ENCODE peak calls at places on chromosomes 2 and 18, in eight cellular contexts. S is MCF 10A; L is NCI-H524; J is stimulated activated CD8-positive, alpha-beta memory T cell treated with anti-CD3 and anti-CD28 coated beads, Interleukin-15, amount 100 ng/mL, for 24 hours; Y is choroid plexus epithelial cell; M is NAMALWA; O is T-helper 2 cell; D is HTR-8/SVneo. G is an unnamed sample.

GRCh38 chr2:40371525-40372277 is 80.2 kb downstream of the SLC8A1 start:
- DNase-seq in S (peak; percentile 30), L (no peak), J (no peak), Y (peak; percentile 83), M (no peak), O (no peak), D (no peak), G (no peak)

GRCh38 chr2:45330113-45330512 is 281.0 kb downstream of the SRBD1 start:
- DNase-seq in S (no peak), L (no peak), J (no peak), Y (no peak), M (no peak), O (no peak), D (no peak), G (no peak)

GRCh38 chr18:70181015-70181414 is 24.5 kb downstream of the RTTN start:
- DNase-seq in S (peak; percentile 46), L (no peak), J (no peak), Y (peak; percentile 80), M (no peak), O (no peak), D (peak; percentile 39), G (no peak)

GRCh38 chr2:44548221-44549098 is 186.7 kb downstream of the CAMKMT start:
- DNase-seq in S (no peak), L (no peak), J (no peak), Y (no peak), M (no peak), O (no peak), D (no peak), G (no peak)

GRCh38 chr2:21740529-21740928 is 616.8 kb downstream of the TDRD15 start:
- DNase-seq in S (no peak), L (no peak), J (no peak), Y (peak; percentile 63), M (no peak), O (no peak), D (no peak), G (no peak)

GRCh38 chr2:148607553-148607952 is 37.0 kb upstream of the EPC2 start:
- DNase-seq in S (no peak), L (no peak), J (no peak), Y (no peak), M (no peak), O (no peak), D (no peak), G (no peak)

GRCh38 chr2:173972636-173973035 is 7.5 kb upstream of the SP3 start:
- DNase-seq in S (no peak), L (no peak), J (no peak), Y (no peak), M (no peak), O (no peak), D (no peak), G (no peak)

GRCh38 chr2:136129601-136130000 is 11.7 kb upstream of the CXCR4 start:
- DNase-seq in S (no peak), L (no peak), J (no peak), Y (no peak), M (peak; percentile 76), O (no peak), D (no peak), G (no peak)

GRCh38 chr2:163264376-163264775 is 425.8 kb upstream of the KCNH7 start:
- DNase-seq in S (peak; percentile 29), L (no peak), J (no peak), Y (peak; percentile 44), M (no peak), O (no peak), D (no peak), G (no peak)

GRCh38 chr2:67515021-67515420 is 117.9 kb downstream of the ETAA1 start:
- DNase-seq in S (no peak), L (no peak), J (no peak), Y (no peak), M (no peak), O (no peak), D (no peak), G (no peak)

GRCh38 chr2:239926587-239927234 is 98.4 kb downstream of the NDUFA10 start:
- DNase-seq in S (no peak), L (no peak), J (no peak), Y (no peak), M (no peak), O (no peak), D (no peak), G (no peak)

GRCh38 chr2:156538083-156538504 is 101.9 kb downstream of the GPD2 start:
- DNase-seq in S (no peak), L (no peak), J (no peak), Y (peak; percentile 26), M (no peak), O (no peak), D (no peak), G (no peak)

GRCh38 chr2:241509408-241509784 is 1.0 kb upstream of the STK25 start:
- DNase-seq in S (no peak), L (no peak), J (no peak), Y (no peak), M (no peak), O (no peak), D (no peak), G (no peak)

GRCh38 chr2:164599954-164600589 is 21.2 kb downstream of the GRB14 start:
- DNase-seq in S (peak; percentile 81), L (peak; percentile 33), J (no peak), Y (peak; percentile 93), M (peak; percentile 83), O (no peak), D (peak; percentile 31), G (peak; percentile 73)

GRCh38 chr2:37459095-37459981 is 114.9 kb downstream of the QPCT start:
- DNase-seq in S (no peak), L (no peak), J (no peak), Y (peak; percentile 89), M (no peak), O (no peak), D (no peak), G (no peak)

GRCh38 chr2:159137511-159138101 is 148.9 kb downstream of the WDSUB1 start:
- DNase-seq in S (peak; percentile 95), L (no peak), J (no peak), Y (peak; percentile 40), M (no peak), O (no peak), D (no peak), G (no peak)

GRCh38 chr2:150549381-150549780 is 61.9 kb upstream of the RND3 start:
- DNase-seq in S (no peak), L (no peak), J (no peak), Y (no peak), M (no peak), O (no peak), D (no peak), G (no peak)

GRCh38 chr2:228115-228514 is 35.7 kb downstream of the SH3YL1 start:
- DNase-seq in S (no peak), L (no peak), J (no peak), Y (no peak), M (no peak), O (no peak), D (no peak), G (no peak)

GRCh38 chr2:100182494-100183355 is 40.3 kb upstream of the AFF3 start:
- DNase-seq in S (no peak), L (no peak), J (no peak), Y (no peak), M (no peak), O (no peak), D (no peak), G (no peak)

GRCh38 chr2:222708274-222708710 is 36.8 kb downstream of the MOGAT1 start:
- DNase-seq in S (peak; percentile 71), L (peak; percentile 19), J (peak; percentile 58), Y (peak; percentile 81), M (peak; percentile 76), O (peak; percentile 67), D (peak; percentile 47), G (peak; percentile 7)

GRCh38 chr2:101256316-101256715 is 3.6 kb downstream of the CNOT11 start:
- DNase-seq in S (no peak), L (no peak), J (no peak), Y (no peak), M (no peak), O (no peak), D (no peak), G (no peak)

GRCh38 chr2:112181571-112182290 is 43.5 kb downstream of the FBLN7 start:
- DNase-seq in S (no peak), L (no peak), J (no peak), Y (no peak), M (no peak), O (peak; percentile 52), D (no peak), G (no peak)

GRCh38 chr2:18362696-18363095 is 197.8 kb downstream of the RDH14 start:
- DNase-seq in S (no peak), L (no peak), J (no peak), Y (peak; percentile 95), M (no peak), O (no peak), D (no peak), G (no peak)

GRCh38 chr2:117760916-117761315 is 53.6 kb upstream of the DDX18 start:
- DNase-seq in S (peak; percentile 10), L (no peak), J (no peak), Y (no peak), M (no peak), O (no peak), D (no peak), G (no peak)

GRCh38 chr18:58288922-58289797 is 245.1 kb downstream of the NEDD4L start:
- DNase-seq in S (peak; percentile 80), L (no peak), J (no peak), Y (peak; percentile 79), M (no peak), O (no peak), D (peak; percentile 21), G (no peak)

GRCh38 chr2:14530506-14530905 is 102.0 kb upstream of the LRATD1 start:
- DNase-seq in S (no peak), L (no peak), J (no peak), Y (peak; percentile 9), M (no peak), O (no peak), D (no peak), G (no peak)

GRCh38 chr2:207239754-207240494 is 74.2 kb upstream of the KLF7 start:
- DNase-seq in S (peak; percentile 83), L (no peak), J (no peak), Y (peak; percentile 84), M (no peak), O (no peak), D (no peak), G (no peak)